ENCODE peak calls at places on chromosomes 7 and 10, in seven cellular contexts. T is body of pancreas, Q is AG04450, V is neural crest cell, A is left ventricle myocardium inferior, K is esophagus squamous epithelium, S is ovary. U is an unnamed sample.

GRCh38 chr7:27165089-27165654 is at the start of gene HOXA9:
- DNase-seq in T (peak; percentile 43), Q (no peak), V (no peak), A (peak; percentile 32), K (no peak), S (no peak), U (no peak)

GRCh38 chr7:100681491-100682227 is 8.1 kb downstream of the GNB2 start:
- DNase-seq in T (no peak), Q (no peak), V (no peak), A (no peak), K (no peak), S (peak; percentile 31), U (peak; percentile 27)

GRCh38 chr7:94045566-94045965 is 41.4 kb upstream of the BET1 start:
- DNase-seq in T (no peak), Q (no peak), V (no peak), A (no peak), K (no peak), S (no peak), U (no peak)

GRCh38 chr10:3574451-3574850 is 210.6 kb downstream of the KLF6 start:
- DNase-seq in T (no peak), Q (no peak), V (no peak), A (no peak), K (no peak), S (no peak), U (no peak)

GRCh38 chr10:4431114-4431862 is 394.7 kb upstream of the AKR1E2 start:
- DNase-seq in T (no peak), Q (peak; percentile 65), V (no peak), A (no peak), K (no peak), S (no peak), U (no peak)

GRCh38 chr10:110434477-110435096 is 63.1 kb upstream of the DUSP5 start:
- DNase-seq in T (no peak), Q (no peak), V (no peak), A (no peak), K (no peak), S (no peak), U (no peak)

GRCh38 chr10:79403441-79404230 is 41.8 kb downstream of the ZCCHC24 start:
- DNase-seq in T (no peak), Q (no peak), V (peak; percentile 43), A (peak; percentile 66), K (no peak), S (peak; percentile 46), U (no peak)

GRCh38 chr10:92755725-92756124 is 66.0 kb downstream of the HHEX start:
- DNase-seq in T (no peak), Q (no peak), V (no peak), A (no peak), K (no peak), S (no peak), U (no peak)

GRCh38 chr7:38903057-38903456 is 5.9 kb downstream of the VPS41 start:
- DNase-seq in T (no peak), Q (no peak), V (no peak), A (no peak), K (no peak), S (no peak), U (no peak)

GRCh38 chr10:114801411-114801813 is 20.2 kb upstream of the FHIP2A start:
- DNase-seq in T (no peak), Q (no peak), V (no peak), A (no peak), K (no peak), S (no peak), U (peak; percentile 30)

GRCh38 chr10:63267414-63268138 is 134.4 kb downstream of the NRBF2 start:
- DNase-seq in T (peak; percentile 54), Q (peak; percentile 79), V (no peak), A (no peak), K (no peak), S (no peak), U (no peak)

GRCh38 chr7:12647364-12648219 is 39.8 kb upstream of the ARL4A start:
- DNase-seq in T (peak; percentile 24), Q (no peak), V (no peak), A (no peak), K (no peak), S (no peak), U (no peak)

GRCh38 chr10:12499587-12499986 is 150.2 kb downstream of the CAMK1D start:
- DNase-seq in T (no peak), Q (no peak), V (no peak), A (no peak), K (no peak), S (peak; percentile 65), U (no peak)

GRCh38 chr7:44107961-44108767 is 4.0 kb downstream of the AEBP1 start:
- DNase-seq in T (no peak), Q (no peak), V (no peak), A (no peak), K (no peak), S (no peak), U (no peak)

GRCh38 chr10:132578287-132578951 is 40.8 kb downstream of the INPP5A start:
- DNase-seq in T (no peak), Q (no peak), V (no peak), A (no peak), K (no peak), S (no peak), U (no peak)

GRCh38 chr10:1382711-1383110 is 326.5 kb downstream of the WDR37 start:
- DNase-seq in T (no peak), Q (no peak), V (no peak), A (no peak), K (no peak), S (no peak), U (no peak)

DNA sequence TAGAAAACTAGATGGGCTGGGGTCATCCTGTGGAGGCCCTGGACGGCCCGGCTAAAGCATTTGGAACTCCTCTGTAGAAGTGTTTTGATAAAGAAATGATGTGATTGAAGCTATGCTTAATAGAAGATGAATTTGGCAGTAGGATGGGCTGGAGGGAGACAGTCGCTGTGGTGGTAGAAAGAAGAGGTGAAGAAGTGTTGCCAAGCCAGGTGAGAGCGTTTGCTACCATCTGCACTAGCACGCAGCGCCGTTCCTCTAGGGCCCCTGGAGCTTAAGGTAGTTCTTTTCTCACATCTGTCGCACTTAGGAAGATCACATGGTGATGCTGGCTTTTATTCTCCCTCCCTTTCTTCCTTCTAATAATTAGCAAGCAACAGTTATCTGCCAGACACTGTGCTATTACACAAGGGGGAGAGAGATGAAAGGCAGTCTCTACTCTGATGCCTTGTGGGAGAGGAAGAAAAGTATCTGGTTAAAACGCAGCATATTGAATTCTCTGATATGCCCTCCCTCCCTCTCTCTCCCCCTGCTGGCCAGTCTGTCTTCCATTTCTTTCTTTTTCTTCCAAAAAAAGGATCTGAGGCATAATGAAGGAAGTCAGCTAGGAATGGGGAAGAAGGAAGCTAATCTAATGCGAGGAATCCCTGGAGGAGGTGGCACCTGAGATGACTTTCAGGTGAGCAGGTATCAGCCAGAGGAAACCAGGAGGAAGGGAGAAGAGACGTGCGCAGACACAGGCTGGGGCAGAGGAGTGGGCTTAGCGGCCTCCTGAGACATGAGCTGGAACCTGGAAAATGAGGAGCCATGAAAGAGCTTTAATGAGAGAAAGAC is 162.3 kb upstream of the KLF14 start:
- DNase-seq in T (no peak), Q (no peak), V (no peak), A (no peak), K (no peak), S (no peak), U (no peak)
- TF ChIP-seq CTCF in T (no peak), Q (peak; percentile 67), V (no peak), A (no peak), K (peak; percentile 19), S (no peak), U (peak; percentile 41)

GRCh38 chr7:2814682-2815522 is 29.2 kb downstream of the GNA12 start:
- DNase-seq in T (no peak), Q (no peak), V (no peak), A (no peak), K (no peak), S (peak; percentile 41), U (no peak)
- TF ChIP-seq CTCF in T (no peak), Q (no peak), V (no peak), A (no peak), K (no peak), S (no peak), U (no peak)

GRCh38 chr7:854118-854775 is 22.0 kb downstream of the SUN1 start:
- DNase-seq in T (no peak), Q (no peak), V (no peak), A (no peak), K (no peak), S (no peak), U (no peak)

GRCh38 chr7:855686-856369 is 20.5 kb upstream of the GET4 start:
- DNase-seq in T (no peak), Q (no peak), V (no peak), A (no peak), K (no peak), S (no peak), U (no peak)

GRCh38 chr7:851204-851603 is 18.9 kb downstream of the SUN1 start:
- DNase-seq in T (no peak), Q (no peak), V (no peak), A (no peak), K (no peak), S (no peak), U (no peak)

GRCh38 chr7:856444-857095 is 19.8 kb upstream of the GET4 start:
- DNase-seq in T (no peak), Q (no peak), V (no peak), A (no peak), K (no peak), S (no peak), U (no peak)

DNA sequence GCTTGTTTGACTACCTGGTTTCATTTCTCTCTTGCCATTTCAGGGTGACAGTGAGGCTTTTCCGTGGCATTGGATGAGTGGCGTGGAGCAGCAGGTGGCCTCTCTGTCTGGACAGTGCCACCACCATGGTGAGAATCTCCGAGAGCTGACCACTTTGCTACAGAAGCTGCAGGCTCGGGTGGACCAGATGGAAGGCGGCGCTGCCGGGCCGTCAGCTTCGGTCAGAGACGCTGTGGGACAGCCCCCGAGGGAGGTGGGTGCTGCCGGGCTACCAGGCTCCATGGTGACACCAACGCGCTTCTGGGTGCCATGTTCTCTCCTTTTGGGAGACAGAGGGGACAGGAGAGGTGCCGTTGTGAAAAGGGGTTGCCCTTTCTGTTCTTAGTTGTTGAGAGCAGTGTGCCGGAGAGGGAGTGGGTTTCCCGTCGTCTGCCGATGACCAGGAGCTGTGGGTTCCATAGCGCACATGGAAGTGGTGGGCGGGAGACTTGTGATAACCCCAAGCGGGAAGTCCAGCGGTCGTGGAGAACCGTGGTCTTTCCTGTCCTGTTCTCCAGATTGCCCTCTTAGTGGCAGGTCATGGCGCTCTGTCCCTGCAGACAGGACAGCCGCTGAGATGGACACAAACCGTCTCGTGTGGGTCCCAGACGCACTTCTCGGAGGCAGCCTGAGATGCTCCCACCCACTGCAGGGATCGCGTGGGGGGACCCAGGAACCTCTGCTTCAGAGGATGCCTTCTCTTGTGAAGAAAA is 21.3 kb downstream of the SUN1 start:
- DNase-seq in T (no peak), Q (no peak), V (no peak), A (no peak), K (no peak), S (no peak), U (no peak)
- TF ChIP-seq CTCF in T (no peak), Q (no peak), V (no peak), A (no peak), K (no peak), S (no peak), U (no peak)

DNA sequence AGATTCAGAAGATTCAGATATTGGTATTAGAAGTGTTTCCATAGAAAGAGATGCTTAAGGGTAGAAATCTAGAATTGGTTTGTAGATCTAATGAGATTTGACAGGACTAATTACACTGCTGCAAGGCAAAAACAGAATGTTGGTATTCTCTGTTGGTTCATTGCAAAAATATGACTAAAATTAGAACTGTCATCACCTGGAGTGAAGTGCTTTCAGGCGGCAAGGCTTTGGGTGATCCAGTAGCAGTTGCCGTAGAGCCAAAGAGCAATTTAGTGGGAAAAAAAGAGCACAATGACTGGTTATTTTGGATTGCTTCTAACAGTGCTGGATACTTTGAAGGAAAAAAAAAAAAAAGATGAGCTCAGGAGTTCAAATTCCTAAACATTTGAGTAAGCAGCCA is 940.2 kb upstream of the SORCS1 start:
- DNase-seq in T (no peak), Q (no peak), V (no peak), A (no peak), K (no peak), S (no peak), U (no peak)
- TF ChIP-seq CTCF in T (no peak), Q (no peak), V (no peak), A (no peak), K (no peak), S (no peak), U (no peak)